ENCODE peak calls at places on chromosomes 4 and X, in seven cellular contexts. One of them, this sample, is unnamed. For H3K27me3, the result is how much of the 10 kb centered on the place peaks cover.

GRCh38 chr4:75876218-75876617 is 26.0 kb downstream of the PPEF2 start:
- DNase-seq in adrenal gland: no peak
- DNase-seq in IMR-90: no peak
- DNase-seq in mammary epithelial cell: no peak
- DNase-seq in heart left ventricle: no peak
- DNase-seq in small intestine: no peak
- DNase-seq in body of pancreas: no peak
- DNase-seq in this sample: no peak

GRCh38 chrX:7068939-7069367 is 78.6 kb upstream of the STS start:
- DNase-seq in adrenal gland: no peak
- DNase-seq in IMR-90: no peak
- DNase-seq in mammary epithelial cell: peak
- DNase-seq in heart left ventricle: no peak
- DNase-seq in small intestine: no peak
- DNase-seq in body of pancreas: no peak
- DNase-seq in this sample: no peak

GRCh38 chrX:121333942-121334341 is 286.5 kb downstream of the GLUD2 start:
- DNase-seq in adrenal gland: no peak
- DNase-seq in IMR-90: no peak
- DNase-seq in mammary epithelial cell: no peak
- DNase-seq in heart left ventricle: no peak
- DNase-seq in small intestine: no peak
- DNase-seq in body of pancreas: no peak
- DNase-seq in this sample: no peak

GRCh38 chr4:793109-793861 is 32.6 kb downstream of the CPLX1 start:
- DNase-seq in adrenal gland: no peak
- DNase-seq in IMR-90: no peak
- DNase-seq in mammary epithelial cell: no peak
- DNase-seq in heart left ventricle: no peak
- DNase-seq in small intestine: no peak
- DNase-seq in body of pancreas: no peak
- DNase-seq in this sample: no peak

GRCh38 chr4:89111833-89112563 is 665 bp downstream of the TIGD2 start:
- DNase-seq in adrenal gland: no peak
- DNase-seq in IMR-90: peak
- DNase-seq in mammary epithelial cell: peak
- DNase-seq in heart left ventricle: no peak
- DNase-seq in small intestine: peak
- DNase-seq in body of pancreas: peak
- DNase-seq in this sample: no peak

GRCh38 chr4:165203541-165204461 is 3.6 kb upstream of the KLHL2 start:
- DNase-seq in adrenal gland: no peak
- DNase-seq in IMR-90: no peak
- DNase-seq in mammary epithelial cell: no peak
- DNase-seq in heart left ventricle: no peak
- DNase-seq in small intestine: no peak
- DNase-seq in body of pancreas: no peak
- DNase-seq in this sample: no peak

GRCh38 chrX:103584606-103585005 is 709 bp upstream of the TCEAL4 start:
- DNase-seq in adrenal gland: no peak
- DNase-seq in IMR-90: no peak
- DNase-seq in mammary epithelial cell: no peak
- DNase-seq in heart left ventricle: no peak
- DNase-seq in small intestine: no peak
- DNase-seq in body of pancreas: no peak
- DNase-seq in this sample: no peak

GRCh38 chr4:42712854-42713253 is 55.9 kb upstream of the ATP8A1 start:
- DNase-seq in adrenal gland: no peak
- DNase-seq in IMR-90: no peak
- DNase-seq in mammary epithelial cell: no peak
- DNase-seq in heart left ventricle: no peak
- DNase-seq in small intestine: no peak
- DNase-seq in body of pancreas: no peak
- DNase-seq in this sample: no peak

GRCh38 chr4:519885-520595 is 21.0 kb downstream of the PIGG start:
- DNase-seq in adrenal gland: no peak
- DNase-seq in IMR-90: no peak
- DNase-seq in mammary epithelial cell: no peak
- DNase-seq in heart left ventricle: no peak
- DNase-seq in small intestine: no peak
- DNase-seq in body of pancreas: no peak
- DNase-seq in this sample: no peak

GRCh38 chr4:56613101-56613862 is 67.8 kb downstream of the HOPX start:
- DNase-seq in adrenal gland: no peak
- DNase-seq in IMR-90: peak
- DNase-seq in mammary epithelial cell: peak
- DNase-seq in heart left ventricle: no peak
- DNase-seq in small intestine: no peak
- DNase-seq in body of pancreas: no peak
- DNase-seq in this sample: no peak

GRCh38 chrX:136146614-136147319 is 566 bp upstream of the FHL1 start:
- DNase-seq in adrenal gland: peak
- DNase-seq in IMR-90: no peak
- DNase-seq in mammary epithelial cell: no peak
- DNase-seq in heart left ventricle: peak
- DNase-seq in small intestine: no peak
- DNase-seq in body of pancreas: no peak
- DNase-seq in this sample: no peak

GRCh38 chr4:89134775-89135319 is 23.5 kb downstream of the TIGD2 start:
- DNase-seq in adrenal gland: no peak
- DNase-seq in IMR-90: peak
- DNase-seq in mammary epithelial cell: peak
- DNase-seq in heart left ventricle: peak
- DNase-seq in small intestine: peak
- DNase-seq in body of pancreas: no peak
- DNase-seq in this sample: no peak

GRCh38 chr4:57122959-57123358 is 12.8 kb upstream of the IGFBP7 start:
- DNase-seq in adrenal gland: no peak
- DNase-seq in IMR-90: no peak
- DNase-seq in mammary epithelial cell: no peak
- DNase-seq in heart left ventricle: no peak
- DNase-seq in small intestine: no peak
- DNase-seq in body of pancreas: no peak
- DNase-seq in this sample: no peak

GRCh38 chr4:17309567-17310268 is 202.2 kb downstream of the QDPR start:
- DNase-seq in adrenal gland: no peak
- DNase-seq in IMR-90: peak
- DNase-seq in mammary epithelial cell: no peak
- DNase-seq in heart left ventricle: no peak
- DNase-seq in small intestine: no peak
- DNase-seq in body of pancreas: no peak
- DNase-seq in this sample: no peak

GRCh38 chrX:27863813-27864212 is 56.0 kb downstream of the MAGEB10 start:
- DNase-seq in adrenal gland: no peak
- DNase-seq in IMR-90: no peak
- DNase-seq in mammary epithelial cell: no peak
- DNase-seq in heart left ventricle: no peak
- DNase-seq in small intestine: no peak
- DNase-seq in body of pancreas: no peak
- DNase-seq in this sample: no peak

GRCh38 chr4:129113919-129114318 is 18.0 kb downstream of the C4orf33 start:
- DNase-seq in adrenal gland: no peak
- DNase-seq in IMR-90: no peak
- DNase-seq in mammary epithelial cell: no peak
- DNase-seq in heart left ventricle: no peak
- DNase-seq in small intestine: no peak
- DNase-seq in body of pancreas: no peak
- DNase-seq in this sample: no peak

GRCh38 chr4:94486372-94486801 is 34.6 kb downstream of the PDLIM5 start:
- DNase-seq in adrenal gland: no peak
- DNase-seq in IMR-90: peak
- DNase-seq in mammary epithelial cell: peak
- DNase-seq in heart left ventricle: no peak
- DNase-seq in small intestine: no peak
- DNase-seq in body of pancreas: no peak
- DNase-seq in this sample: peak

GRCh38 chrX:118552501-118552900 is 56.9 kb downstream of the DOCK11 start:
- DNase-seq in adrenal gland: no peak
- DNase-seq in IMR-90: peak
- DNase-seq in mammary epithelial cell: peak
- DNase-seq in heart left ventricle: no peak
- DNase-seq in small intestine: no peak
- DNase-seq in body of pancreas: peak
- DNase-seq in this sample: no peak

GRCh38 chr4:54961357-54961975 is 163.9 kb downstream of the KDR start:
- DNase-seq in adrenal gland: no peak
- DNase-seq in IMR-90: peak
- DNase-seq in mammary epithelial cell: peak
- DNase-seq in heart left ventricle: no peak
- DNase-seq in small intestine: no peak
- DNase-seq in body of pancreas: no peak
- DNase-seq in this sample: no peak

GRCh38 chrX:119194631-119195030 is 41.5 kb upstream of the PGRMC1 start:
- DNase-seq in adrenal gland: no peak
- DNase-seq in IMR-90: no peak
- DNase-seq in mammary epithelial cell: no peak
- DNase-seq in heart left ventricle: no peak
- DNase-seq in small intestine: no peak
- DNase-seq in body of pancreas: no peak
- DNase-seq in this sample: no peak

GRCh38 chr4:43132010-43132582 is 239.6 kb downstream of the GRXCR1 start:
- DNase-seq in adrenal gland: peak
- DNase-seq in IMR-90: peak
- DNase-seq in mammary epithelial cell: peak
- DNase-seq in heart left ventricle: peak
- DNase-seq in small intestine: peak
- DNase-seq in body of pancreas: peak
- DNase-seq in this sample: peak

GRCh38 chr4:186472948-186473347 is 82.4 kb downstream of the MTNR1A start:
- DNase-seq in adrenal gland: no peak
- DNase-seq in IMR-90: peak
- DNase-seq in mammary epithelial cell: peak
- DNase-seq in heart left ventricle: no peak
- DNase-seq in small intestine: peak
- DNase-seq in body of pancreas: no peak
- DNase-seq in this sample: no peak

GRCh38 chr4:157217708-157218107 is 2.8 kb upstream of the GRIA2 start:
- DNase-seq in adrenal gland: no peak
- DNase-seq in IMR-90: peak
- DNase-seq in mammary epithelial cell: no peak
- DNase-seq in heart left ventricle: no peak
- DNase-seq in small intestine: peak
- DNase-seq in body of pancreas: no peak
- DNase-seq in this sample: no peak

GRCh38 chr4:17817027-17817426 is 6.2 kb downstream of the NCAPG start:
- DNase-seq in adrenal gland: no peak
- DNase-seq in IMR-90: peak
- DNase-seq in mammary epithelial cell: peak
- DNase-seq in heart left ventricle: no peak
- DNase-seq in small intestine: peak
- DNase-seq in body of pancreas: no peak
- DNase-seq in this sample: no peak

GRCh38 chr4:52574036-52574435 is 85.1 kb downstream of the USP46 start:
- DNase-seq in adrenal gland: no peak
- DNase-seq in IMR-90: peak
- DNase-seq in mammary epithelial cell: no peak
- DNase-seq in heart left ventricle: no peak
- DNase-seq in small intestine: no peak
- DNase-seq in body of pancreas: no peak
- DNase-seq in this sample: no peak

GRCh38 chr4:48585401-48585800 is 95.3 kb downstream of the ZAR1 start:
- DNase-seq in adrenal gland: no peak
- DNase-seq in IMR-90: no peak
- DNase-seq in mammary epithelial cell: no peak
- DNase-seq in heart left ventricle: no peak
- DNase-seq in small intestine: no peak
- DNase-seq in body of pancreas: no peak
- DNase-seq in this sample: no peak

GRCh38 chr4:98653890-98654867 is 4.2 kb downstream of the TSPAN5 start:
- DNase-seq in adrenal gland: no peak
- DNase-seq in IMR-90: peak
- DNase-seq in mammary epithelial cell: peak
- DNase-seq in heart left ventricle: no peak
- DNase-seq in small intestine: no peak
- DNase-seq in body of pancreas: no peak
- DNase-seq in this sample: no peak

GRCh38 chr4:56907009-56907408 is 691 bp upstream of the REST start:
- DNase-seq in adrenal gland: no peak
- DNase-seq in IMR-90: no peak
- DNase-seq in mammary epithelial cell: no peak
- DNase-seq in heart left ventricle: no peak
- DNase-seq in small intestine: peak
- DNase-seq in body of pancreas: peak
- DNase-seq in this sample: no peak

GRCh38 chr4:10161840-10162239 is 45.2 kb upstream of the WDR1 start:
- DNase-seq in adrenal gland: no peak
- DNase-seq in IMR-90: no peak
- DNase-seq in mammary epithelial cell: no peak
- DNase-seq in heart left ventricle: no peak
- DNase-seq in small intestine: no peak
- DNase-seq in body of pancreas: no peak
- DNase-seq in this sample: no peak

GRCh38 chr4:16055454-16055853 is 28.4 kb downstream of the PROM1 start:
- DNase-seq in adrenal gland: no peak
- DNase-seq in IMR-90: no peak
- DNase-seq in mammary epithelial cell: no peak
- DNase-seq in heart left ventricle: no peak
- DNase-seq in small intestine: no peak
- DNase-seq in body of pancreas: no peak
- DNase-seq in this sample: no peak
- H3K27ac ChIP-seq in adrenal gland: no peak
- H3K27ac ChIP-seq in IMR-90: no peak
- H3K27ac ChIP-seq in mammary epithelial cell: no peak
- H3K27ac ChIP-seq in heart left ventricle: no peak
- H3K27ac ChIP-seq in small intestine: no peak
- H3K27ac ChIP-seq in body of pancreas: no peak
- H3K27ac ChIP-seq in this sample: peak

GRCh38 chr4:79241846-79242245 is 84.0 kb downstream of the NAA11 start:
- DNase-seq in adrenal gland: no peak
- DNase-seq in IMR-90: peak
- DNase-seq in mammary epithelial cell: no peak
- DNase-seq in heart left ventricle: no peak
- DNase-seq in small intestine: no peak
- DNase-seq in body of pancreas: no peak
- DNase-seq in this sample: no peak
- H3K27me3 ChIP-seq in adrenal gland: under half
- H3K27me3 ChIP-seq in IMR-90: under half
- H3K27me3 ChIP-seq in mammary epithelial cell: under half
- H3K27me3 ChIP-seq in heart left ventricle: under half
- H3K27me3 ChIP-seq in small intestine: under half
- H3K27me3 ChIP-seq in body of pancreas: under half
- H3K27me3 ChIP-seq in this sample: under half

GRCh38 chrX:120238947-120239346 is 11.7 kb upstream of the ZBTB33 start:
- DNase-seq in adrenal gland: no peak
- DNase-seq in IMR-90: no peak
- DNase-seq in mammary epithelial cell: no peak
- DNase-seq in heart left ventricle: no peak
- DNase-seq in small intestine: no peak
- DNase-seq in body of pancreas: no peak
- DNase-seq in this sample: no peak
- H3K27ac ChIP-seq in adrenal gland: no peak
- H3K27ac ChIP-seq in IMR-90: no peak
- H3K27ac ChIP-seq in mammary epithelial cell: no peak
- H3K27ac ChIP-seq in heart left ventricle: no peak
- H3K27ac ChIP-seq in small intestine: no peak
- H3K27ac ChIP-seq in body of pancreas: no peak
- H3K27ac ChIP-seq in this sample: no peak

DNA sequence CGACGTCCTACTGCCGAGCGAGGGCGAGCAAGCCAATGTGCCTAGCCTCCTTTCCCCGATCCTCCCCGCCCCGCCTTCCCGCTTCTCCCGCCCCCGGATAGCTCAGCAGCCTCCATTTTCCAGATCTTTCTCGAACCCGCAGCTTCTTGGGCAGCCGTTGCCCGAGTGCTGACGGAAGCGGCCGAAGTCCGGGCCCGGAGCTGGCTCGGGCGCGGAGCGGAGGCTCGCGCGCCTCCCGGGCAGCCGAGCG is 172 bp upstream of the HSPA4L start:
- DNase-seq in adrenal gland: peak
- DNase-seq in IMR-90: peak
- DNase-seq in mammary epithelial cell: peak
- DNase-seq in heart left ventricle: peak
- DNase-seq in small intestine: peak
- DNase-seq in body of pancreas: peak
- DNase-seq in this sample: peak
- H3K27me3 ChIP-seq in adrenal gland: under half
- H3K27me3 ChIP-seq in IMR-90: under half
- H3K27me3 ChIP-seq in mammary epithelial cell: under half
- H3K27me3 ChIP-seq in heart left ventricle: under half
- H3K27me3 ChIP-seq in small intestine: under half
- H3K27me3 ChIP-seq in body of pancreas: under half
- H3K27me3 ChIP-seq in this sample: under half

This sample was measured in stomach.